ENCODE peak calls at places on chromosomes 13 and 19, in five cellular contexts. D is T-helper 1 cell, Z is stomach, X is NCI-H1092 treated with DMSO at 0.1 percent for 48 hours, P is Ammon's horn. N is an unnamed sample.

GRCh38 chr13:41122838-41123237 is 9.8 kb downstream of the KBTBD6 start:
- DNase-seq in D (no peak), Z (no peak), X (no peak), P (no peak), N (peak; percentile 58)

GRCh38 chr19:11288349-11288748 is 7.6 kb upstream of the TSPAN16 start:
- DNase-seq in D (no peak), Z (no peak), X (no peak), P (no peak), N (no peak)

GRCh38 chr13:43307921-43308433 is 284.6 kb downstream of the DNAJC15 start:
- DNase-seq in D (no peak), Z (peak; percentile 80), X (peak; percentile 82), P (peak; percentile 73), N (peak; percentile 85)

GRCh38 chr19:33905473-33905936 is 108.8 kb downstream of the KCTD15 start:
- DNase-seq in D (no peak), Z (no peak), X (no peak), P (no peak), N (no peak)

GRCh38 chr13:83215627-83216026 is 666.6 kb downstream of the SLITRK1 start:
- DNase-seq in D (no peak), Z (no peak), X (no peak), P (no peak), N (no peak)

GRCh38 chr19:9741476-9742171 is 26.9 kb downstream of the ZNF846 start:
- DNase-seq in D (no peak), Z (no peak), X (no peak), P (no peak), N (no peak)

GRCh38 chr19:48631254-48631653 is 5.9 kb downstream of the DBP start:
- DNase-seq in D (no peak), Z (no peak), X (no peak), P (no peak), N (no peak)

GRCh38 chr19:49677901-49678674 is 1.0 kb downstream of the PRMT1 start:
- DNase-seq in D (peak; percentile 80), Z (peak; percentile 68), X (peak; percentile 48), P (peak; percentile 64), N (peak; percentile 70)

GRCh38 chr19:16202320-16203255 is 4.9 kb downstream of the AP1M1 start:
- DNase-seq in D (no peak), Z (no peak), X (no peak), P (no peak), N (no peak)

GRCh38 chr13:38713046-38713445 is 26.2 kb downstream of the FREM2 start:
- DNase-seq in D (no peak), Z (no peak), X (no peak), P (no peak), N (no peak)

GRCh38 chr19:8615813-8616596 is 5.5 kb upstream of the ADAMTS10 start:
- DNase-seq in D (peak; percentile 44), Z (peak; percentile 45), X (peak; percentile 10), P (peak; percentile 59), N (no peak)

GRCh38 chr13:112757759-112758086 is 67.9 kb downstream of the ATP11A start:
- DNase-seq in D (no peak), Z (no peak), X (no peak), P (no peak), N (no peak)

GRCh38 chr19:14519860-14520407 is 1.7 kb upstream of the DNAJB1 start:
- DNase-seq in D (no peak), Z (peak; percentile 57), X (no peak), P (no peak), N (no peak)

GRCh38 chr19:57803594-57804325 is 11.0 kb downstream of the ZNF552 start:
- DNase-seq in D (no peak), Z (peak; percentile 43), X (no peak), P (no peak), N (no peak)

GRCh38 chr19:50926144-50926543 is 14.9 kb upstream of the KLK4 start:
- DNase-seq in D (no peak), Z (no peak), X (no peak), P (no peak), N (no peak)

GRCh38 chr19:45498411-45499195 is at the start of gene PPM1N:
- DNase-seq in D (peak; percentile 58), Z (no peak), X (no peak), P (no peak), N (peak; percentile 31)

GRCh38 chr19:34295103-34295502 is 40.7 kb downstream of the GARRE1 start:
- DNase-seq in D (no peak), Z (no peak), X (no peak), P (no peak), N (no peak)

GRCh38 chr13:99985886-99986527 is 4.4 kb downstream of the ZIC2 start:
- DNase-seq in D (no peak), Z (no peak), X (peak; percentile 56), P (no peak), N (no peak)

GRCh38 chr19:14337510-14337909 is 43.7 kb upstream of the ADGRE5 start:
- DNase-seq in D (peak; percentile 44), Z (peak; percentile 61), X (no peak), P (no peak), N (no peak)